ENCODE peak calls at places on chromosomes 12 and 14, in seven cellular contexts. B, Z, T, D, H, X and O are unnamed samples.

GRCh38 chr12:123089631-123090353 is 61.1 kb downstream of the PITPNM2 start:
- DNase-seq in B (no peak), Z (no peak), T (no peak), D (no peak), H (peak), X (no peak), O (peak)

GRCh38 chr12:66279127-66279712 is 23.1 kb upstream of the HELB start:
- DNase-seq in B (no peak), Z (peak), T (no peak), D (no peak), H (no peak), X (no peak), O (no peak)

GRCh38 chr12:49716546-49716945 is 9.3 kb upstream of the FMNL3 start:
- DNase-seq in B (no peak), Z (no peak), T (no peak), D (no peak), H (no peak), X (no peak), O (no peak)

GRCh38 chr12:33180921-33181320 is 258.7 kb downstream of the SYT10 start:
- DNase-seq in B (no peak), Z (no peak), T (no peak), D (no peak), H (no peak), X (no peak), O (no peak)

GRCh38 chr14:76257842-76258397 is 106.2 kb downstream of the GPATCH2L start:
- DNase-seq in B (no peak), Z (no peak), T (no peak), D (no peak), H (no peak), X (no peak), O (no peak)

GRCh38 chr14:95222151-95222631 is 64.9 kb upstream of the DICER1 start:
- DNase-seq in B (no peak), Z (no peak), T (no peak), D (no peak), H (peak), X (no peak), O (peak)

GRCh38 chr12:26845057-26845666 is 12.2 kb upstream of the ITPR2 start:
- DNase-seq in B (peak), Z (peak), T (no peak), D (peak), H (peak), X (peak), O (no peak)

GRCh38 chr14:104956290-104956890 is 21.8 kb downstream of the AHNAK2 start:
- DNase-seq in B (peak), Z (no peak), T (peak), D (no peak), H (no peak), X (peak), O (no peak)

GRCh38 chr12:51392556-51393237 is 1.5 kb upstream of the GALNT6 start:
- DNase-seq in B (no peak), Z (peak), T (no peak), D (no peak), H (peak), X (no peak), O (no peak)

GRCh38 chr12:54306925-54307731 is 6.3 kb upstream of the NFE2 start:
- DNase-seq in B (peak), Z (peak), T (peak), D (peak), H (peak), X (peak), O (no peak)

GRCh38 chr12:91274886-91275285 is 92.3 kb upstream of the DCN start:
- DNase-seq in B (no peak), Z (no peak), T (no peak), D (no peak), H (peak), X (no peak), O (peak)

GRCh38 chr14:54922598-54922997 is 20.0 kb upstream of the GCH1 start:
- DNase-seq in B (no peak), Z (no peak), T (no peak), D (no peak), H (no peak), X (no peak), O (no peak)

GRCh38 chr12:108572166-108572790 is 9.9 kb downstream of the ISCU start:
- DNase-seq in B (no peak), Z (no peak), T (no peak), D (no peak), H (no peak), X (no peak), O (no peak)

GRCh38 chr12:62783881-62784280 is 151.1 kb downstream of the PPM1H start:
- DNase-seq in B (no peak), Z (no peak), T (no peak), D (no peak), H (no peak), X (no peak), O (no peak)

GRCh38 chr12:127810026-127810425 is 456.9 kb upstream of the TMEM132C start:
- DNase-seq in B (no peak), Z (no peak), T (no peak), D (no peak), H (peak), X (no peak), O (peak)

GRCh38 chr14:88632512-88632911 is 69.7 kb downstream of the ZC3H14 start:
- DNase-seq in B (no peak), Z (no peak), T (no peak), D (no peak), H (no peak), X (no peak), O (no peak)

GRCh38 chr12:23621910-23622309 is 327.6 kb downstream of the SOX5 start:
- DNase-seq in B (no peak), Z (no peak), T (no peak), D (no peak), H (no peak), X (no peak), O (no peak)

GRCh38 chr14:92973265-92973797 is 50.4 kb downstream of the CHGA start:
- DNase-seq in B (peak), Z (peak), T (peak), D (peak), H (peak), X (peak), O (no peak)

GRCh38 chr14:53432378-53432802 is 279.3 kb upstream of the DDHD1 start:
- DNase-seq in B (no peak), Z (no peak), T (no peak), D (no peak), H (peak), X (no peak), O (no peak)

GRCh38 chr14:51396222-51396815 is 156.3 kb downstream of the TMX1 start:
- DNase-seq in B (no peak), Z (no peak), T (no peak), D (no peak), H (peak), X (no peak), O (peak)

GRCh38 chr12:52971701-52972329 is 22.9 kb downstream of the KRT18 start:
- DNase-seq in B (no peak), Z (no peak), T (no peak), D (no peak), H (peak), X (no peak), O (no peak)

GRCh38 chr14:70782361-70782760 is 27.0 kb downstream of the MAP3K9 start:
- DNase-seq in B (no peak), Z (no peak), T (no peak), D (no peak), H (peak), X (no peak), O (peak)

GRCh38 chr14:26993541-26993940 is 395.7 kb upstream of the NOVA1 start:
- DNase-seq in B (no peak), Z (no peak), T (no peak), D (no peak), H (no peak), X (no peak), O (no peak)

GRCh38 chr12:26097046-26097878 is 27.6 kb downstream of the BHLHE41 start:
- DNase-seq in B (peak), Z (peak), T (peak), D (peak), H (peak), X (peak), O (no peak)

GRCh38 chr12:108731866-108732461 is 646 bp upstream of the CORO1C start:
- DNase-seq in B (peak), Z (peak), T (peak), D (peak), H (peak), X (peak), O (peak)

GRCh38 chr12:10354502-10354901 is 35.3 kb downstream of the KLRK1 start:
- DNase-seq in B (no peak), Z (no peak), T (no peak), D (peak), H (no peak), X (no peak), O (no peak)

GRCh38 chr14:106845286-106846087 is 1319.1 kb downstream of the TMEM121 start:
- DNase-seq in B (peak), Z (peak), T (peak), D (peak), H (no peak), X (no peak), O (no peak)

GRCh38 chr14:106844608-106845285 is 1318.4 kb downstream of the TMEM121 start:
- DNase-seq in B (peak), Z (peak), T (peak), D (peak), H (no peak), X (peak), O (no peak)

GRCh38 chr14:106843951-106844483 is 1317.6 kb downstream of the TMEM121 start:
- DNase-seq in B (peak), Z (peak), T (peak), D (peak), H (no peak), X (no peak), O (no peak)

GRCh38 chr14:106848330-106849121 is 1322.1 kb downstream of the TMEM121 start:
- DNase-seq in B (no peak), Z (no peak), T (no peak), D (no peak), H (no peak), X (no peak), O (no peak)

DNA sequence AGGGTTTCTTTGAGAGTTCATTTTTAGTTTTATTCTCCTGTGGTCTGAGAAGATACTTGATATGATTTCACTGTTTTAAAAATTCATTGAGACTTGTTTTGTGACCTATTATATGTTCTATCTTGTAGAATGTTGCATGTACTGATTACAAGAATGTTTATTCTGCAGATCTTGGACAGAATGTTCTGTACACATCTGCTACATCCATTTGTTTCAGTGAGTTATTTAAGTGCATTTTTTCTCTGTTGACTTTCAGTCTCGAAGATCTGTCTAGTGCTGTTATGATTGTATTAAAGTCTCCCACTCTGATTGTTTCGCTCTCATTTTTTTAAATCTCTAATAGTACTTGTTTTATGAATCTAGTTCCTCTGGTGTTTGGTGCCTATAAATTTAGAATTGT is 1319.8 kb downstream of the TMEM121 start:
- DNase-seq in B (no peak), Z (no peak), T (no peak), D (no peak), H (no peak), X (no peak), O (no peak)
- H3K4me3 ChIP-seq in B (peak), Z (no peak), T (peak), D (peak), H (no peak), X (no peak), O (no peak)

GRCh38 chr14:68233385-68233784 is 413.8 kb downstream of the RAD51B start:
- DNase-seq in B (no peak), Z (no peak), T (no peak), D (no peak), H (no peak), X (no peak), O (no peak)
- TF ChIP-seq CTCF in B (no peak), Z (no peak), T (no peak), D (no peak), H (no peak), X (no peak), O (no peak)

DNA sequence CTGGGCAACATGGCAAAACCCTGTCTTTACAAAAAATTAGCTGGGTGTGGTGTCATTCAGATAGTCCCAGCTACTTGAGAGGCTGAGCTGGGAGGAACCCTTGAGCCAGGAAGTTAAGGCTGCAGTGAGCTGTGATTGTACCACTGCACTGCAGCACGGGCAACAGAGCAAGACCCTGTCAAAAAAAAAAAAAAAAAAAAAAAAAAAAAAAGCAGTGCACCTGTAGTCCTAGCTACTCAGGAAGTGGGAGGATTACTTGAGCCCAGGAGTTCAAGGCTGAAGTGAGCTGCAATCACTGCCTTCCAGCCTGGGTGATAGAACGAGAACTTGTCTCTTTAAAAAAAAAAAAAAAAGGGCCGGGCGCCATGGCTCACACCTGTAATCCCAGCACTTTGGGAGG is 5.6 kb downstream of the REM2 start:
- DNase-seq in B (no peak), Z (no peak), T (no peak), D (no peak), H (no peak), X (no peak), O (no peak)
- H3K4me3 ChIP-seq in B (no peak), Z (no peak), T (no peak), D (no peak), H (no peak), X (no peak), O (no peak)

DNA sequence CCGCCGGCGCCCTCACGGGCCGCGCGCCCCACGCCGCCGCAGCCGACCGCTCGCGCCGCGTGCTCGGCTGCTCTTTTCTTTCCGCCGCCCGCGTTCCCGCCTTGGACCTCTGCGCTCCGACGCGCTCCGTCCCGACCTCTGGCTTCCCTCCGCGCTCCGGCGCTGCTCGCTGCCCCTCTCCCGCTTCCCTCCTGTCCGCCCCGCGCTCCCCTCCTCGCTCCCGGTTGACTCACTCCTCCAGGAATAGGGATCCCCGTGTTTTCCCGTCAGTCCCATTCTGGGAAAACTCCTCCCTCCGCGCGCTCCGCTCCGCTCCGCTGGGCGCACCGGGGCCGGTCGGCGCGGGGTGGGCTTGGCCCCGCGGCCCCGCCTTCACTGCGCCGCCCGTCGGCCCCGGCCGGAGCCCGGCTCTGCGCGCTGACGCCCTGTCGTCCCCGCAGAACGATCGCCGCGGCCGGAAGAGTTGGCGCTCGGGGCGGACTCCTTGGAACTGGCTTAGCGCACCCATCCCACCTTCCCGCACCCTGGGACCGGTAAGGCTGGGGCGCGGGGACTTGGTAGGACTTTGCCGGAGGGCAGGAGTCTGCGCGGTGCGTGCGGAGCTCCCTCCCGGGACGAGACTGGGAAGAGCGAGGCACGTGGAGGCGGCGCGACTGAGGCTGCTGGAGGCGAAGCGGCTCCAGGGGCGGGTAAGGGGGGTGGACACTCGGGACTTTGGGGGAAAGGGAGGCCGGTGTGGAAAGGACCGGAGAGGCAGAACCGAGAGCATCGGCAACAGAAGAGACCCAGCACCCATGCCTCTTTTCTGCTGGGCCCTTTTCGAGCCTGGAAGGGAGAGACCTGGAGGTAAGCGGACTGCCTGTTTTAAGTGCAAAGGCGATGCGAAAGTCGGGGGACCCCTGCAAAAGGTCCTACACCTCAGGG is 573 bp downstream of the TEAD4 start:
- DNase-seq in B (peak), Z (no peak), T (peak), D (peak), H (peak), X (peak), O (no peak)
- TF ChIP-seq CTCF in B (no peak), Z (no peak), T (no peak), D (no peak), H (no peak), X (no peak), O (no peak)

GRCh38 chr12:57235012-57235727 is 5.7 kb downstream of the SHMT2 start:
- DNase-seq in B (peak), Z (no peak), T (peak), D (no peak), H (no peak), X (peak), O (no peak)

GRCh38 chr12:57235728-57236131 is 6.2 kb downstream of the SHMT2 start:
- DNase-seq in B (no peak), Z (no peak), T (peak), D (no peak), H (no peak), X (no peak), O (no peak)

GRCh38 chr12:57233357-57234232 is 4.1 kb downstream of the SHMT2 start:
- DNase-seq in B (peak), Z (no peak), T (peak), D (no peak), H (peak), X (peak), O (no peak)

GRCh38 chr12:57234233-57234570 is 4.7 kb downstream of the SHMT2 start:
- DNase-seq in B (no peak), Z (no peak), T (peak), D (no peak), H (no peak), X (no peak), O (no peak)

GRCh38 chr12:57234571-57235011 is 5.1 kb downstream of the SHMT2 start:
- DNase-seq in B (peak), Z (no peak), T (peak), D (no peak), H (no peak), X (no peak), O (no peak)
- H3K4me3 ChIP-seq in B (no peak), Z (no peak), T (no peak), D (no peak), H (no peak), X (peak), O (no peak)